ENCODE peak calls at places on chromosomes 16 and 17, in eight cellular contexts. Q, T, R, G, V, Y, M and Z are unnamed samples.

GRCh38 chr16:15509051-15509592 is 74.7 kb downstream of the BMERB1 start:
- DNase-seq in T (no peak), Q (no peak), R (no peak), Y (no peak), V (no peak), M (no peak), G (no peak), Z (no peak)

GRCh38 chr17:15501788-15502187 is 34.4 kb upstream of the CDRT4 start:
- DNase-seq in Q (no peak), V (no peak), Y (no peak), R (no peak), M (no peak), T (no peak), G (no peak), Z (no peak)

GRCh38 chr17:6608321-6608720 is 32.2 kb downstream of the KIAA0753 start:
- DNase-seq in G (no peak), Y (no peak), M (no peak), T (no peak), Q (no peak), V (no peak), R (no peak), Z (no peak)

GRCh38 chr16:346587-346986 is 5.9 kb downstream of the AXIN1 start:
- DNase-seq in V (no peak), M (no peak), R (no peak), G (no peak), Y (no peak), Q (no peak), T (no peak), Z (no peak)

GRCh38 chr17:12553625-12554024 is 112.1 kb upstream of the MYOCD start:
- DNase-seq in Q (no peak), M (no peak), Y (no peak), V (no peak), G (no peak), R (no peak), T (no peak), Z (no peak)

GRCh38 chr16:47995354-47995753 is 160.4 kb downstream of the ABCC12 start:
- DNase-seq in G (no peak), R (no peak), Q (no peak), T (no peak), V (no peak), Y (no peak), M (no peak), Z (no peak)

GRCh38 chr17:48470388-48471034 is 40.5 kb upstream of the SKAP1 start:
- DNase-seq in T (no peak), Q (no peak), R (no peak), Y (no peak), G (no peak), V (no peak), M (no peak), Z (no peak)

GRCh38 chr17:79160980-79161621 is 86.5 kb downstream of the ENGASE start:
- DNase-seq in T (no peak), M (no peak), Y (no peak), G (no peak), V (no peak), Q (no peak), R (no peak), Z (peak)

GRCh38 chr17:7651097-7651958 is 602 bp downstream of the ATP1B2 start:
- DNase-seq in G (no peak), V (no peak), T (no peak), R (no peak), M (peak), Q (no peak), Y (no peak), Z (no peak)

GRCh38 chr17:81888105-81888987 is 3.0 kb downstream of the ALYREF start:
- DNase-seq in Q (no peak), R (no peak), Y (no peak), G (no peak), V (no peak), M (no peak), T (no peak), Z (no peak)

GRCh38 chr17:78839173-78839761 is 1.3 kb downstream of the USP36 start:
- DNase-seq in M (no peak), Y (no peak), G (no peak), T (no peak), Q (no peak), R (no peak), V (no peak), Z (no peak)

GRCh38 chr17:2083613-2084128 is 28.8 kb downstream of the HIC1 start:
- DNase-seq in V (no peak), Q (no peak), G (no peak), M (no peak), T (no peak), Y (no peak), R (peak), Z (no peak)

GRCh38 chr16:56866955-56867830 is 2.2 kb downstream of the SLC12A3 start:
- DNase-seq in G (no peak), R (peak), V (peak), Y (no peak), M (no peak), Q (peak), T (peak), Z (peak)

GRCh38 chr17:28335959-28336871 is 654 bp downstream of the TNFAIP1 start:
- DNase-seq in Q (peak), G (no peak), V (peak), T (peak), M (peak), Y (no peak), R (no peak), Z (peak)

GRCh38 chr16:2979669-2980226 is 498 bp downstream of the PKMYT1 start:
- DNase-seq in V (no peak), Y (no peak), G (no peak), T (no peak), M (no peak), Q (no peak), R (no peak), Z (no peak)

GRCh38 chr16:21001262-21001661 is 100.7 kb downstream of the LYRM1 start:
- DNase-seq in R (peak), Y (no peak), V (peak), M (peak), G (no peak), T (peak), Q (peak), Z (peak)

GRCh38 chr17:82839617-82840292 is at the start of gene ZNF750:
- DNase-seq in T (no peak), Q (no peak), G (no peak), Y (no peak), M (no peak), R (no peak), V (no peak), Z (no peak)

GRCh38 chr17:41338961-41339485 is 11.6 kb downstream of the KRT33A start:
- DNase-seq in Q (no peak), G (no peak), R (no peak), Y (no peak), V (no peak), T (no peak), M (no peak), Z (no peak)

GRCh38 chr17:68544521-68544920 is 32.3 kb downstream of the PRKAR1A start:
- DNase-seq in Y (no peak), G (no peak), V (no peak), M (no peak), R (no peak), Q (no peak), T (no peak), Z (no peak)

GRCh38 chr17:68868708-68869107 is 86.5 kb downstream of the ABCA8 start:
- DNase-seq in M (no peak), Q (no peak), Y (no peak), T (no peak), V (peak), R (no peak), G (no peak), Z (no peak)

GRCh38 chr17:28917465-28917864 is 14.6 kb upstream of the DHRS13 start:
- DNase-seq in Y (no peak), T (no peak), R (no peak), Q (no peak), V (no peak), M (no peak), G (no peak), Z (no peak)

GRCh38 chr17:1039511-1040215 is 42.7 kb downstream of the TIMM22 start:
- DNase-seq in V (no peak), G (no peak), Q (no peak), T (no peak), Y (no peak), R (no peak), M (no peak), Z (peak)

GRCh38 chr17:32310927-32311568 is 30.9 kb downstream of the C17orf75 start:
- DNase-seq in R (no peak), V (no peak), Y (no peak), M (peak), T (no peak), Q (no peak), G (no peak), Z (no peak)

GRCh38 chr16:85982563-85982939 is 83.6 kb downstream of the IRF8 start:
- DNase-seq in R (no peak), M (no peak), G (no peak), V (no peak), Y (no peak), Q (no peak), T (no peak), Z (no peak)

GRCh38 chr17:64412944-64413381 is 22.3 kb upstream of the PECAM1 start:
- DNase-seq in Q (no peak), V (no peak), M (no peak), Y (no peak), T (no peak), G (no peak), R (no peak), Z (no peak)